ENCODE peak calls at places on chromosome 5, in six cellular contexts. R is T47D; G is activated CD8-positive, alpha-beta memory T cell treated with anti-CD3 and anti-CD28 coated beads for 4 hours; L is effector memory CD8-positive, alpha-beta T cell; C is brain microvascular endothelial cell; N is naive thymus-derived CD8-positive, alpha-beta T cell. I is an unnamed sample.

GRCh38 chr5:7663808-7664207 is 187.1 kb downstream of the CFAP90 start:
- DNase-seq in L (no peak), N (no peak), C (no peak), R (no peak), G (no peak), I (no peak)

GRCh38 chr5:113268232-113268631 is 166.6 kb downstream of the TSSK1B start:
- DNase-seq in G (no peak), L (no peak), R (no peak), C (no peak), N (no peak), I (no peak)

GRCh38 chr5:14383923-14384322 is 197.7 kb upstream of the OTULINL start:
- DNase-seq in C (no peak), L (no peak), R (no peak), G (no peak), N (no peak), I (no peak)

GRCh38 chr5:10323588-10324488 is 16.1 kb upstream of the CMBL start:
- DNase-seq in G (no peak), L (no peak), N (no peak), R (no peak), C (no peak), I (peak)

GRCh38 chr5:41763537-41763936 is 106.7 kb downstream of the OXCT1 start:
- DNase-seq in L (no peak), N (no peak), C (no peak), R (no peak), G (no peak), I (no peak)

GRCh38 chr5:179820483-179821297 is at the start of gene SQSTM1:
- DNase-seq in N (peak), L (peak), R (peak), G (peak), C (peak), I (peak)

GRCh38 chr5:31604644-31605043 is 34.3 kb upstream of the PDZD2 start:
- DNase-seq in G (no peak), L (no peak), C (no peak), R (no peak), N (no peak), I (no peak)

GRCh38 chr5:111830333-111830732 is 73.3 kb upstream of the NREP start:
- DNase-seq in G (no peak), R (no peak), C (peak), L (no peak), N (no peak), I (no peak)

GRCh38 chr5:150144211-150144801 is 11.3 kb downstream of the PDGFRB start:
- DNase-seq in N (no peak), G (no peak), R (no peak), L (no peak), C (peak), I (peak)

GRCh38 chr5:124584991-124585715 is 161.3 kb downstream of the ZNF608 start:
- DNase-seq in L (no peak), N (no peak), G (no peak), R (no peak), C (no peak), I (no peak)

GRCh38 chr5:142819816-142820215 is 49.6 kb downstream of the ARHGAP26 start:
- DNase-seq in C (no peak), R (no peak), G (no peak), N (no peak), L (no peak), I (no peak)

GRCh38 chr5:15850939-15851341 is 328.7 kb downstream of the MARCHF11 start:
- DNase-seq in N (no peak), L (no peak), C (no peak), R (no peak), G (no peak), I (no peak)

GRCh38 chr5:518721-519120 is 5.5 kb downstream of the SLC9A3 start:
- DNase-seq in G (no peak), C (no peak), L (no peak), N (no peak), R (no peak), I (no peak)

GRCh38 chr5:122172207-122172606 is 42.9 kb downstream of the ZNF474 start:
- DNase-seq in C (no peak), L (no peak), G (no peak), N (no peak), R (no peak), I (no peak)